ENCODE peak calls at places on chromosome 7, in four cellular contexts. One of them, this sample, is unnamed. For H3K4me1, the result is how much of the 10 kb centered on the place peaks cover.

GRCh38 chr7:95398155-95398940 is 2.2 kb upstream of the PON3 start:
- DNase-seq in PC-9: no peak
- DNase-seq in A549: no peak
- DNase-seq in psoas muscle: no peak
- DNase-seq in this sample: no peak

GRCh38 chr7:8724080-8724718 is 290.8 kb downstream of the NXPH1 start:
- DNase-seq in PC-9: no peak
- DNase-seq in A549: peak
- DNase-seq in psoas muscle: no peak
- DNase-seq in this sample: peak

GRCh38 chr7:130910949-130911944 is 177.2 kb upstream of the KLF14 start:
- DNase-seq in PC-9: peak
- DNase-seq in A549: no peak
- DNase-seq in psoas muscle: no peak
- DNase-seq in this sample: peak

GRCh38 chr7:114502454-114503254 is 88.0 kb downstream of the FOXP2 start:
- DNase-seq in PC-9: no peak
- DNase-seq in A549: no peak
- DNase-seq in psoas muscle: no peak
- DNase-seq in this sample: no peak

GRCh38 chr7:26279405-26279804 is 12.3 kb upstream of the SNX10 start:
- DNase-seq in PC-9: no peak
- DNase-seq in A549: no peak
- DNase-seq in psoas muscle: no peak
- DNase-seq in this sample: no peak

GRCh38 chr7:116969371-116969902 is 16.1 kb downstream of the ST7 start:
- DNase-seq in PC-9: no peak
- DNase-seq in A549: no peak
- DNase-seq in psoas muscle: no peak
- DNase-seq in this sample: no peak

GRCh38 chr7:147981072-147981813 is 609.3 kb upstream of the C7orf33 start:
- DNase-seq in PC-9: no peak
- DNase-seq in A549: no peak
- DNase-seq in psoas muscle: no peak
- DNase-seq in this sample: no peak

GRCh38 chr7:47520408-47520807 is 61.5 kb downstream of the TNS3 start:
- DNase-seq in PC-9: no peak
- DNase-seq in A549: no peak
- DNase-seq in psoas muscle: peak
- DNase-seq in this sample: no peak

GRCh38 chr7:115435178-115435577 is 513.3 kb downstream of the MDFIC start:
- DNase-seq in PC-9: no peak
- DNase-seq in A549: no peak
- DNase-seq in psoas muscle: no peak
- DNase-seq in this sample: no peak

GRCh38 chr7:141397236-141398163 is 153.7 kb upstream of the AGK start:
- DNase-seq in PC-9: no peak
- DNase-seq in A549: no peak
- DNase-seq in psoas muscle: no peak
- DNase-seq in this sample: no peak

GRCh38 chr7:45410893-45411292 is 163.3 kb upstream of the ADCY1 start:
- DNase-seq in PC-9: no peak
- DNase-seq in A549: no peak
- DNase-seq in psoas muscle: no peak
- DNase-seq in this sample: no peak

GRCh38 chr7:90769036-90769435 is 172.9 kb downstream of the CDK14 start:
- DNase-seq in PC-9: no peak
- DNase-seq in A549: no peak
- DNase-seq in psoas muscle: no peak
- DNase-seq in this sample: no peak

GRCh38 chr7:149707448-149707886 is 65.9 kb downstream of the ZNF467 start:
- DNase-seq in PC-9: peak
- DNase-seq in A549: no peak
- DNase-seq in psoas muscle: no peak
- DNase-seq in this sample: no peak

GRCh38 chr7:139647085-139647484 is 123.6 kb downstream of the CLEC2L start:
- DNase-seq in PC-9: no peak
- DNase-seq in A549: no peak
- DNase-seq in psoas muscle: no peak
- DNase-seq in this sample: no peak

GRCh38 chr7:23472556-23472955 is 2.3 kb upstream of the IGF2BP3 start:
- DNase-seq in PC-9: no peak
- DNase-seq in A549: no peak
- DNase-seq in psoas muscle: no peak
- DNase-seq in this sample: no peak

GRCh38 chr7:37332218-37333016 is 116.2 kb downstream of the ELMO1 start:
- DNase-seq in PC-9: no peak
- DNase-seq in A549: no peak
- DNase-seq in psoas muscle: no peak
- DNase-seq in this sample: no peak

GRCh38 chr7:137625197-137625596 is 221.6 kb downstream of the DGKI start:
- DNase-seq in PC-9: no peak
- DNase-seq in A549: no peak
- DNase-seq in psoas muscle: no peak
- DNase-seq in this sample: no peak

GRCh38 chr7:38477333-38477732 is 153.8 kb downstream of the AMPH start:
- DNase-seq in PC-9: no peak
- DNase-seq in A549: no peak
- DNase-seq in psoas muscle: no peak
- DNase-seq in this sample: no peak

GRCh38 chr7:36048141-36048901 is 104.7 kb upstream of the EEPD1 start:
- DNase-seq in PC-9: peak
- DNase-seq in A549: no peak
- DNase-seq in psoas muscle: peak
- DNase-seq in this sample: no peak

GRCh38 chr7:79968894-79969293 is 165.7 kb upstream of the GNAI1 start:
- DNase-seq in PC-9: no peak
- DNase-seq in A549: no peak
- DNase-seq in psoas muscle: no peak
- DNase-seq in this sample: no peak

GRCh38 chr7:42156541-42156865 is 80.5 kb downstream of the GLI3 start:
- DNase-seq in PC-9: no peak
- DNase-seq in A549: no peak
- DNase-seq in psoas muscle: no peak
- DNase-seq in this sample: no peak

GRCh38 chr7:84091318-84091717 is 103.3 kb downstream of the SEMA3A start:
- DNase-seq in PC-9: no peak
- DNase-seq in A549: no peak
- DNase-seq in psoas muscle: no peak
- DNase-seq in this sample: no peak

GRCh38 chr7:34748244-34749039 is 90.4 kb downstream of the NPSR1 start:
- DNase-seq in PC-9: peak
- DNase-seq in A549: peak
- DNase-seq in psoas muscle: peak
- DNase-seq in this sample: no peak

GRCh38 chr7:21984042-21984441 is 38.3 kb upstream of the CDCA7L start:
- DNase-seq in PC-9: no peak
- DNase-seq in A549: no peak
- DNase-seq in psoas muscle: no peak
- DNase-seq in this sample: no peak

GRCh38 chr7:4755045-4755444 is 20.4 kb upstream of the AP5Z1 start:
- DNase-seq in PC-9: no peak
- DNase-seq in A549: no peak
- DNase-seq in psoas muscle: no peak
- DNase-seq in this sample: no peak

GRCh38 chr7:117066668-117067067 is 113.4 kb downstream of the ST7 start:
- DNase-seq in PC-9: no peak
- DNase-seq in A549: no peak
- DNase-seq in psoas muscle: no peak
- DNase-seq in this sample: no peak

GRCh38 chr7:105112440-105113418 is 98.7 kb downstream of the KMT2E start:
- DNase-seq in PC-9: no peak
- DNase-seq in A549: no peak
- DNase-seq in psoas muscle: no peak
- DNase-seq in this sample: no peak

GRCh38 chr7:27112960-27113949 is 10.8 kb upstream of the HOXA2 start:
- DNase-seq in PC-9: peak
- DNase-seq in A549: peak
- DNase-seq in psoas muscle: peak
- DNase-seq in this sample: no peak

GRCh38 chr7:100122067-100122466 is 2.6 kb downstream of the CNPY4 start:
- DNase-seq in PC-9: no peak
- DNase-seq in A549: no peak
- DNase-seq in psoas muscle: no peak
- DNase-seq in this sample: no peak
- H3K4me1 ChIP-seq in PC-9: under half
- H3K4me1 ChIP-seq in A549: under half
- H3K4me1 ChIP-seq in psoas muscle: under half
- H3K4me1 ChIP-seq in this sample: under half

DNA sequence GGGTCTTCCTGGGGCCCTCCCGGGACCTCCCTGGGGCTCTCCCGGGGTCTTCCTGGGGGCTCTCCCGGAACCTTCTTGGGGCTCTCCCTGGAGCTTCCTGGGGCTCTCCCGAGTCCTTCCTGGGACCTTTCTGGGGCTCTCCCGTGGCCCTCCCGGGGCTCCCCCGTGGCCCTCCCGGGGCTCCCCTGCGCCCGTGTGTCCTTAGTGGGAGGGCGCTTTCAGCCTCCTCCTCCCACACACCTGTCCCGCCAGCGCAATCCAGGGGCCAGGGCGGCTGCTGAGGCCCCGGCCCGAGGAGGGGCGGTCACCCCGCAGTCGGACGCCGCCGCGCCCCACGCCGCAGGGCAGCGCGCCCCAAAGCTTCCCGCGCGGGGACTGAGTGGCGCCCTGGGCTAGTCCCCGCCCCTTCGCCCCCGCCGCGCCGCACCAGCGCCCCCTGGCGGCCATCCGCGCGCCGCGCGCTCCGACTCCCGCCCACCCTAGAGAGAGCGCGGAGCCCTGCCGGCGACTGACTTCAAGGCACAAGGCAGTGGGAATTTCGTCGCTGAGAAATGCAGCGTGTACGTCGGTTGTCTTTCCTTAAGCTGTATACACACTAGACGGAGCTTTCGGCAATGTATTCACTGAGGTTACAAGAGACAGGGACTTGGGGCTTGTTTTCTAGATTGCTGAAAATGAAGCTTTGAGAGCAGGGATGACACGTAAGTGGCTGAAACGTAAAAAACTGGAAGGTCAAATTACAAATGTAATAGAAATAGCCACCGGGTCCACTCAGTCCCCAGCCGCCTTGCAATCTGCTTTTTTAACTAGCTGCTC is 47.1 kb downstream of the INSIG1 start:
- DNase-seq in PC-9: peak
- DNase-seq in A549: peak
- DNase-seq in psoas muscle: peak
- DNase-seq in this sample: peak
- H3K4me3 ChIP-seq in PC-9: peak
- H3K4me3 ChIP-seq in A549: peak
- H3K4me3 ChIP-seq in psoas muscle: peak
- H3K4me3 ChIP-seq in this sample: peak

DNA sequence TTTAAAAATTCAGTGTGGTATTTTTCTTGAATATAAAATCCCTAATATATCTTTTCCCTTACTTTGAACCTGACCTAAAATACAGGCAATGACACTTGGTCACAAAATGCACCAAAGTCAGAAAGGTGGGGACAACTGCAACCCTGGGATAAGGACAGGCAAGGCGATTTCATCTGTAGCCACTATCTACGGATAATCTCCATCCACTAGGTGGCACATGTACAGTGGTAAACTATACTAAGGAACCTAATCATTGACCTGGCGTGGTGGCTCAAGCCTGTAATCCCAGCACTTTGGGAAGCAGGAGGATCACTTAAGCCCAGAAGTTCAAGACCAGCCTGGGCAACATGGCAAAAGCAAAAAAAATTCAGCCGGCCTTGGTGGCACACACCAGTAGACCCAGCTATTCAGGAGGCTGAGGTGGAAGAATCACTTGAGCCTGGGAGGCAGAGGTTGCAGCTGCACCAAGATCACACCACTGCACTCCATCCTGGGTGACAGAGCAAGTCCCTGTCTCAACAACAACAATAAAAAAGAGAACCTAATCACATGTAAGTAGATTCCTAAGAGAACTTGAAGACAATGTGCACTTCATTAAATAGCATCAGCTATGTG is 98.9 kb downstream of the KMT2C start:
- DNase-seq in PC-9: no peak
- DNase-seq in A549: peak
- DNase-seq in psoas muscle: no peak
- DNase-seq in this sample: peak
- H3K4me1 ChIP-seq in PC-9: under half
- H3K4me1 ChIP-seq in A549: under half
- H3K4me1 ChIP-seq in psoas muscle: half or more
- H3K4me1 ChIP-seq in this sample: under half

DNA sequence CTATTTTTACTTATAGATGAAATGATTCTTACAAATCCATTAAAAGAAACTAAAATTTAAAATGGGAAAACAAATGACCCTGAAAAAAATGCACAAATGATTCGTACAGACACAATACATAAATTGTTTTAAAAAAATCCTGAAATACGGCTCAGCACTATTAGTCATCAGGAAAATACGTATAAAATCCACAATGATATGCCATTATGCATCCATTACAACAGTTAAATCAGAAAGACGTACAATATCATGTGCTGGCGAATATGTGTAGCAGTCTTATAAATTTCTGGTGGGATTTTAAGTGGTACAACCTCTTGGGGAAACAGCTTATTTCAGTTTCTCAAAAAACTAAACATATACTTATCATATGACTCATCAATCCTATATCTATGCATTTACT is 600.1 kb upstream of the STEAP1 start:
- DNase-seq in PC-9: no peak
- DNase-seq in A549: no peak
- DNase-seq in psoas muscle: no peak
- DNase-seq in this sample: no peak
- H3K4me3 ChIP-seq in PC-9: no peak
- H3K4me3 ChIP-seq in A549: no peak
- H3K4me3 ChIP-seq in psoas muscle: no peak
- H3K4me3 ChIP-seq in this sample: no peak

DNA sequence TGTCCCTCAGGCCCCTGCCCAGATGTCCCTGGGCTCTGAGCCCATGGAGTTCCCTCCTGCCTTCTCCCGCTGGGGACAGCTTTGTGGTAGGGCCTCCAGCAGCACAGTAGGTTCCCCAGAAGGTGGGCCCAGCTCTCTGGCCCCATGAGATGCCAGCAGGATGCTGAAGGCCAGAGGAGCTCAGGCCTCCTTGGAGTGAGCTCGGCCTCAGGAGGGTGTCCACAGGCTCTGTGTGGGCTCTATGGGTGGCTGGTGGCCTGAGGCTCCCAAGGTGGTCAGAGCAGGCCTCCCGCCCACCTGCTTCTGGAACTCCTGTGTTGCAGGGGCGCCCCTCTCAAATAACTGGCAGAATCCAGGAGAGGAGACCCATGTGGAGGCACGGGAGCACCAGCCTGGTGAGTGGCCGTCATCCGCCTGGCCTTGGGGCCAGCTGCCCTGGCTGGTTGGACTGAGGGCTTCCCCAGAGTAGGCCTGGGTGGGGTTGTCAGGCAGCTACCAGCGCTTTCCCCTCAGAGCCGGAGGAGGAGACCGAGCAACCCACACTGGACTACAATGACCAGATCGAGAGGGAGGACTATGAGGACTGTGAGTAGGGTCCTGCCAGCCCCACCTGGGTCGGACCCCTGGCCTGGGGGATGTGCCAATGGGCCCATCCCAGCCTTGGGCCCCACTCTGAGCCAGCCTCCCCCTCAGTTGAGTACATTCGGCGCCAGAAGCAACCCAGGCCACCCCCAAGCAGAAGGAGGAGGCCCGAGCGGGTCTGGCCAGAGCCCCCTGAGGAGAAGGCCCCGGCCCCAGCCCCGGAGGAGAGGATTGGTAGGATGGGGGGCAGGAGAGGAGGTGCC is 3.2 kb downstream of the AEBP1 start:
- DNase-seq in PC-9: no peak
- DNase-seq in A549: no peak
- DNase-seq in psoas muscle: no peak
- DNase-seq in this sample: no peak
- H3K4me1 ChIP-seq in PC-9: under half
- H3K4me1 ChIP-seq in A549: under half
- H3K4me1 ChIP-seq in psoas muscle: under half
- H3K4me1 ChIP-seq in this sample: under half